ENCODE peak calls at places on chromosomes 3 and 15, in four cellular contexts. S is stimulated activated CD4-positive, alpha-beta T cell treated with anti-CD3 and anti-CD28 coated beads, Interleukin-4, amount 100 ng/mL, for 48 hours; D is GDM1; K is HT-29. O is an unnamed sample.

GRCh38 chr3:121796970-121797369 is 37.9 kb downstream of the IQCB1 start:
- DNase-seq in D (no peak), K (no peak), S (no peak), O (no peak)

GRCh38 chr3:143604849-143605660 is 243.2 kb downstream of the SLC9A9 start:
- DNase-seq in D (no peak), S (no peak), K (no peak), O (no peak)

GRCh38 chr15:81296673-81297072 is 27.3 kb downstream of the STARD5 start:
- DNase-seq in S (no peak), D (peak), K (no peak), O (no peak)

GRCh38 chr15:78418681-78419080 is 19.3 kb upstream of the IREB2 start:
- DNase-seq in K (no peak), S (no peak), D (no peak), O (no peak)

GRCh38 chr15:48266029-48266428 is 59.9 kb downstream of the SLC12A1 start:
- DNase-seq in S (no peak), D (no peak), K (no peak), O (no peak)

GRCh38 chr3:51819709-51820406 is 40.8 kb upstream of the IQCF6 start:
- DNase-seq in D (no peak), K (peak), S (peak), O (no peak)

GRCh38 chr3:172515130-172515918 is 7.9 kb downstream of the TNFSF10 start:
- DNase-seq in D (no peak), K (peak), S (no peak), O (no peak)

GRCh38 chr3:146161725-146162047 is 702 bp upstream of the PLOD2 start:
- DNase-seq in S (no peak), D (no peak), K (no peak), O (no peak)

GRCh38 chr3:195250473-195251251 is 20.3 kb downstream of the XXYLT1 start:
- DNase-seq in K (no peak), S (no peak), D (no peak), O (no peak)

GRCh38 chr3:44355634-44356033 is 17.1 kb downstream of the TCAIM start:
- DNase-seq in K (no peak), S (no peak), D (peak), O (no peak)

GRCh38 chr3:184662192-184662591 is 49.7 kb downstream of the MAGEF1 start:
- DNase-seq in D (no peak), K (no peak), S (no peak), O (no peak)

GRCh38 chr3:179181021-179181472 is 32.9 kb downstream of the PIK3CA start:
- DNase-seq in K (no peak), S (no peak), D (no peak), O (no peak)

GRCh38 chr15:101578443-101578894 is 73.7 kb downstream of the TM2D3 start:
- DNase-seq in D (peak), K (peak), S (no peak), O (no peak)

GRCh38 chr15:85340852-85341251 is 39.6 kb upstream of the AKAP13 start:
- DNase-seq in S (no peak), D (no peak), K (no peak), O (no peak)

GRCh38 chr3:16300881-16301359 is 35.9 kb downstream of the OXNAD1 start:
- DNase-seq in S (no peak), K (no peak), D (peak), O (no peak)

GRCh38 chr15:81189583-81190283 is 6.9 kb upstream of the IL16 start:
- DNase-seq in D (no peak), S (no peak), K (no peak), O (no peak)

GRCh38 chr3:16309558-16309957 is 44.5 kb downstream of the OXNAD1 start:
- DNase-seq in K (peak), S (no peak), D (peak), O (no peak)

GRCh38 chr15:78301813-78302212 is 2.4 kb upstream of the SKIC8 start:
- DNase-seq in D (no peak), K (no peak), S (no peak), O (no peak)

GRCh38 chr3:16249336-16249735 is 15.4 kb downstream of the DPH3 start:
- DNase-seq in K (peak), S (no peak), D (peak), O (no peak)

GRCh38 chr15:68479406-68479805 is 47.4 kb upstream of the ITGA11 start:
- DNase-seq in S (no peak), K (no peak), D (no peak), O (no peak)

GRCh38 chr3:136042608-136043221 is 77.2 kb downstream of the PPP2R3A start:
- DNase-seq in D (no peak), K (peak), S (no peak), O (peak)

GRCh38 chr3:114115151-114115550 is 58.6 kb downstream of the QTRT2 start:
- DNase-seq in D (no peak), K (no peak), S (no peak), O (no peak)

GRCh38 chr15:56341201-56341600 is 24.0 kb upstream of the TEX9 start:
- DNase-seq in S (no peak), K (no peak), D (no peak), O (no peak)

GRCh38 chr3:153250450-153250849 is 88.4 kb downstream of the RAP2B start:
- DNase-seq in D (no peak), S (no peak), K (no peak), O (no peak)

GRCh38 chr3:127822836-127823589 is 698 bp upstream of the MGLL start:
- DNase-seq in S (no peak), D (peak), K (peak), O (no peak)

O was measured in LoVo.